ENCODE peak calls at places on chromosomes 4 and X, in eight cellular contexts. E, G, D, H, S, O, T and Y are unnamed samples.

GRCh38 chr4:152486414-152487389 is 49.2 kb downstream of the FBXW7 start:
- DNase-seq in E (no peak), G (no peak), D (no peak), H (no peak), S (no peak), O (no peak), T (no peak), Y (no peak)

GRCh38 chr4:73844352-73844751 is 7.9 kb downstream of the CXCL6 start:
- DNase-seq in E (no peak), G (no peak), D (no peak), H (no peak), S (no peak), O (peak; percentile 70), T (no peak), Y (no peak)

GRCh38 chr4:87785858-87786509 is 13.4 kb upstream of the IBSP start:
- DNase-seq in E (no peak), G (no peak), D (no peak), H (no peak), S (no peak), O (no peak), T (no peak), Y (no peak)

GRCh38 chr4:108799335-108799734 is 36.5 kb upstream of the ETNPPL start:
- DNase-seq in E (no peak), G (no peak), D (no peak), H (no peak), S (no peak), O (no peak), T (no peak), Y (no peak)

GRCh38 chrX:44908198-44908597 is 35.2 kb downstream of the KDM6A start:
- DNase-seq in E (no peak), G (no peak), D (no peak), H (no peak), S (no peak), O (peak; percentile 40), T (no peak), Y (no peak)

GRCh38 chr4:83548151-83548905 is 12.4 kb downstream of the GPAT3 start:
- DNase-seq in E (peak; percentile 56), G (peak; percentile 49), D (no peak), H (peak; percentile 44), S (peak; percentile 91), O (peak; percentile 93), T (peak; percentile 20), Y (peak; percentile 29)

GRCh38 chrX:98795636-98796035 is 1614.4 kb downstream of the PCDH19 start:
- DNase-seq in E (no peak), G (no peak), D (no peak), H (no peak), S (no peak), O (peak; percentile 0), T (no peak), Y (no peak)

GRCh38 chr4:144565558-144566195 is 80.3 kb upstream of the HHIP start:
- DNase-seq in E (no peak), G (no peak), D (no peak), H (no peak), S (no peak), O (no peak), T (no peak), Y (no peak)

GRCh38 chr4:38326499-38326898 is 337.5 kb upstream of the KLF3 start:
- DNase-seq in E (no peak), G (no peak), D (no peak), H (no peak), S (no peak), O (no peak), T (no peak), Y (no peak)

GRCh38 chrX:40100141-40100536 is 2.4 kb upstream of the BCOR start:
- DNase-seq in E (no peak), G (peak; percentile 57), D (no peak), H (no peak), S (no peak), O (peak; percentile 66), T (no peak), Y (no peak)

GRCh38 chr4:38322709-38323108 is 341.3 kb upstream of the KLF3 start:
- DNase-seq in E (no peak), G (no peak), D (no peak), H (no peak), S (peak; percentile 75), O (peak; percentile 89), T (no peak), Y (no peak)

GRCh38 chr4:61580721-61581377 is 380.7 kb downstream of the ADGRL3 start:
- DNase-seq in E (no peak), G (no peak), D (no peak), H (no peak), S (no peak), O (no peak), T (no peak), Y (no peak)

GRCh38 chr4:4880492-4880891 is 21.0 kb downstream of the MSX1 start:
- DNase-seq in E (no peak), G (no peak), D (no peak), H (no peak), S (no peak), O (no peak), T (no peak), Y (no peak)

GRCh38 chr4:170193496-170193895 is 103.7 kb upstream of the AADAT start:
- DNase-seq in E (no peak), G (peak; percentile 6), D (no peak), H (no peak), S (no peak), O (no peak), T (no peak), Y (no peak)

GRCh38 chrX:23383411-23383810 is 48.8 kb downstream of the PTCHD1 start:
- DNase-seq in E (no peak), G (no peak), D (no peak), H (no peak), S (peak; percentile 5), O (peak; percentile 55), T (no peak), Y (no peak)

GRCh38 chr4:116362603-116363002 is 722.8 kb downstream of the TRAM1L1 start:
- DNase-seq in E (no peak), G (no peak), D (no peak), H (no peak), S (no peak), O (no peak), T (no peak), Y (no peak)

GRCh38 chr4:153222790-153223417 is 18.7 kb downstream of the TRIM2 start:
- DNase-seq in E (peak; percentile 13), G (peak; percentile 77), D (peak; percentile 51), H (no peak), S (no peak), O (peak; percentile 53), T (no peak), Y (peak; percentile 33)

GRCh38 chrX:139091086-139091485 is 379.6 kb upstream of the FGF13 start:
- DNase-seq in E (no peak), G (no peak), D (no peak), H (no peak), S (no peak), O (no peak), T (no peak), Y (no peak)

GRCh38 chr4:124803641-124804040 is 91.1 kb upstream of the ANKRD50 start:
- DNase-seq in E (no peak), G (no peak), D (no peak), H (no peak), S (no peak), O (peak; percentile 22), T (no peak), Y (no peak)

GRCh38 chr4:110982486-110982885 is 359.6 kb upstream of the PITX2 start:
- DNase-seq in E (no peak), G (no peak), D (no peak), H (no peak), S (no peak), O (no peak), T (no peak), Y (no peak)

GRCh38 chr4:1285151-1285789 is 4.4 kb upstream of the MAEA start:
- DNase-seq in E (no peak), G (no peak), D (no peak), H (no peak), S (no peak), O (no peak), T (no peak), Y (no peak)

GRCh38 chr4:38605181-38605764 is 58.7 kb upstream of the KLF3 start:
- DNase-seq in E (no peak), G (no peak), D (no peak), H (no peak), S (no peak), O (no peak), T (no peak), Y (no peak)

GRCh38 chr4:33914386-33914785 is 2329.9 kb downstream of the ARAP2 start:
- DNase-seq in E (no peak), G (no peak), D (no peak), H (no peak), S (no peak), O (no peak), T (no peak), Y (no peak)

GRCh38 chr4:56840559-56840958 is 19.1 kb upstream of the SPINK2 start:
- DNase-seq in E (no peak), G (no peak), D (no peak), H (no peak), S (no peak), O (no peak), T (no peak), Y (no peak)

GRCh38 chr4:1416948-1417260 is 10.7 kb upstream of the NKX1-1 start:
- DNase-seq in E (no peak), G (no peak), D (no peak), H (no peak), S (no peak), O (no peak), T (no peak), Y (peak; percentile 13)

GRCh38 chrX:149121526-149121925 is 383.6 kb downstream of the IDS start:
- DNase-seq in E (no peak), G (no peak), D (no peak), H (no peak), S (no peak), O (no peak), T (no peak), Y (no peak)

GRCh38 chr4:145179201-145179860 is 1.1 kb downstream of the OTUD4 start:
- DNase-seq in E (no peak), G (peak; percentile 86), D (no peak), H (peak; percentile 73), S (no peak), O (peak; percentile 63), T (peak; percentile 42), Y (peak; percentile 47)

GRCh38 chrX:107596651-107597050 is 31.7 kb upstream of the PRPS1 start:
- DNase-seq in E (no peak), G (no peak), D (no peak), H (no peak), S (no peak), O (no peak), T (no peak), Y (no peak)

GRCh38 chrX:96722793-96723192 is 38.2 kb downstream of the DIAPH2 start:
- DNase-seq in E (no peak), G (no peak), D (no peak), H (no peak), S (no peak), O (no peak), T (no peak), Y (no peak)

GRCh38 chrX:144896323-144896722 is 351.0 kb upstream of the SPANXN1 start:
- DNase-seq in E (no peak), G (peak; percentile 5), D (no peak), H (no peak), S (no peak), O (no peak), T (no peak), Y (no peak)

GRCh38 chr4:154511990-154512389 is 20.4 kb upstream of the DCHS2 start:
- DNase-seq in E (no peak), G (no peak), D (no peak), H (no peak), S (no peak), O (no peak), T (no peak), Y (no peak)

GRCh38 chrX:50202539-50202938 is 1.7 kb upstream of the AKAP4 start:
- DNase-seq in E (no peak), G (no peak), D (no peak), H (no peak), S (no peak), O (no peak), T (no peak), Y (no peak)

GRCh38 chr4:92104506-92104905 is 199.3 kb upstream of the GRID2 start:
- DNase-seq in E (no peak), G (no peak), D (no peak), H (no peak), S (no peak), O (peak; percentile 47), T (no peak), Y (no peak)

GRCh38 chr4:110196871-110197420 is 1.5 kb downstream of the ELOVL6 start:
- DNase-seq in E (no peak), G (no peak), D (no peak), H (no peak), S (no peak), O (peak; percentile 61), T (peak; percentile 31), Y (peak; percentile 46)